ENCODE peak calls at places on chromosomes 5 and 9, in nine cellular contexts. A is psoas muscle, T is ovary, U is neuronal stem cell, G is upper lobe of right lung, X is NT2/D1, S is body of pancreas, Z is mesendoderm, V is neural progenitor cell. J is an unnamed sample. For H3K27me3, the result is how much of the 10 kb centered on the place peaks cover.

GRCh38 chr5:42756630-42757601 is at the start of gene CCDC152:
- DNase-seq in T (peak), X (no peak), G (no peak), U (peak), V (peak), Z (peak), A (peak), S (peak), J (peak)

GRCh38 chr5:85651744-85652143 is 966.0 kb upstream of the COX7C start:
- DNase-seq in V (no peak), U (no peak), T (no peak), Z (no peak), X (no peak), S (no peak), A (no peak), G (no peak), J (no peak)

GRCh38 chr5:168946363-168946762 is 354.6 kb downstream of the SLIT3 start:
- DNase-seq in T (no peak), U (peak), S (no peak), A (no peak), Z (peak), V (peak), G (no peak), X (no peak), J (no peak)

GRCh38 chr5:131513780-131514179 is 121.2 kb downstream of the RAPGEF6 start:
- DNase-seq in S (no peak), V (no peak), T (no peak), X (no peak), A (no peak), Z (no peak), U (no peak), G (no peak), J (no peak)

GRCh38 chr9:2723666-2724065 is 6.4 kb downstream of the KCNV2 start:
- DNase-seq in A (no peak), V (no peak), T (no peak), U (no peak), S (no peak), X (no peak), G (no peak), Z (no peak), J (no peak)

GRCh38 chr9:136568288-136569081 is 22.6 kb upstream of the NOTCH1 start:
- DNase-seq in X (no peak), T (no peak), U (no peak), V (no peak), A (no peak), S (no peak), G (no peak), Z (peak), J (no peak)

GRCh38 chr9:91037511-91038482 is 236.2 kb downstream of the SYK start:
- DNase-seq in Z (peak), U (no peak), T (peak), A (peak), S (peak), X (no peak), G (no peak), V (no peak), J (peak)

GRCh38 chr5:136516617-136517016 is 151.3 kb upstream of the TRPC7 start:
- DNase-seq in V (no peak), S (no peak), A (no peak), Z (peak), G (no peak), X (no peak), U (no peak), T (no peak), J (peak)

GRCh38 chr5:2375796-2376195 is 375.7 kb downstream of the IRX2 start:
- DNase-seq in T (no peak), Z (no peak), V (no peak), X (no peak), G (no peak), U (no peak), S (no peak), A (no peak), J (no peak)

GRCh38 chr9:108374606-108375005 is 481.2 kb downstream of the ACTL7B start:
- DNase-seq in U (no peak), X (no peak), V (no peak), G (no peak), Z (peak), T (no peak), S (no peak), A (no peak), J (peak)

GRCh38 chr5:135053278-135053677 is 19.2 kb upstream of the PITX1 start:
- DNase-seq in Z (no peak), U (no peak), A (peak), S (no peak), T (no peak), V (no peak), X (no peak), G (no peak), J (no peak)

GRCh38 chr9:70587143-70587710 is 172.8 kb upstream of the KLF9 start:
- DNase-seq in X (no peak), V (no peak), Z (no peak), S (no peak), T (no peak), A (no peak), U (no peak), G (no peak), J (peak)

GRCh38 chr9:128552744-128553221 is 396 bp downstream of the SPTAN1 start:
- DNase-seq in S (peak), G (peak), T (peak), A (peak), Z (peak), X (peak), U (peak), V (peak), J (no peak)

DNA sequence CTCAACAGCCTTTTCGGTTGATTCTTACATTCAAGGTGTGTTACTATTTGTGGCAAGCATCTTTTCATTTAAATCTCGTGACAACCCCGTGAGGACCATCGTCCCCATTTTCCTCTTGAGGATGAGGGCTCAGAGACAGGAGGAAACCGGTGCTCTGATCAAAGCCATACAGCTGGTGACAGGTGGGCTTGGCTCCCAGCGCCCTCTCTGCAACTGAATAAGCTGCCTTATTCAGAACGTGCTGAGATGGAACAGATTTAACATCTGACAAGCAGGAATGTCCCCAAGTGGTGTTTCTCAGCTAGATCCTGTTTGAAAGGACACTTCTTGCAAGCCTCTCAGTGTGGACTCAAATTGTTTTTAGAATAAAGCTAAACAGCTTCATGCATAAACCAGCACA is 22.2 kb upstream of the MAPK9 start:
- DNase-seq in U (no peak), S (no peak), A (no peak), X (no peak), G (no peak), Z (no peak), T (no peak), V (no peak), J (peak)
- H3K4me3 ChIP-seq in U (no peak), S (no peak), A (peak), X (no peak), G (peak), Z (no peak), T (no peak), V (no peak), J (peak)

GRCh38 chr9:68704498-68704803 is 589 bp upstream of the PIP5K1B start:
- DNase-seq in X (no peak), A (no peak), T (no peak), U (no peak), G (no peak), V (no peak), Z (no peak), S (no peak), J (no peak)
- H3K27me3 ChIP-seq in X (under half), A (under half), T (under half), U (under half), G (under half), V (half or more), Z (under half), S (under half), J (under half)

GRCh38 chr9:6787793-6788174 is 30.0 kb downstream of the KDM4C start:
- DNase-seq in X (no peak), V (no peak), G (no peak), T (no peak), A (no peak), S (no peak), U (no peak), Z (no peak), J (no peak)

GRCh38 chr9:6793203-6793602 is 35.4 kb downstream of the KDM4C start:
- DNase-seq in U (no peak), V (no peak), S (no peak), X (no peak), Z (no peak), A (no peak), G (no peak), T (no peak), J (no peak)

GRCh38 chr9:6783753-6784152 is 26.0 kb downstream of the KDM4C start:
- DNase-seq in S (no peak), G (no peak), Z (no peak), V (no peak), X (no peak), U (no peak), T (no peak), A (no peak), J (no peak)

GRCh38 chr9:6785682-6786081 is 27.9 kb downstream of the KDM4C start:
- DNase-seq in A (no peak), S (no peak), V (no peak), T (no peak), Z (no peak), X (no peak), U (no peak), G (no peak), J (no peak)

GRCh38 chr9:6788175-6789016 is 30.6 kb downstream of the KDM4C start:
- DNase-seq in S (no peak), Z (peak), T (no peak), V (peak), A (no peak), G (no peak), U (no peak), X (no peak), J (peak)
- H3K4me3 ChIP-seq in S (no peak), Z (no peak), T (no peak), V (no peak), A (no peak), G (no peak), U (no peak), X (no peak), J (no peak)

GRCh38 chr5:159227452-159227851 is 18.1 kb upstream of the RNF145 start:
- DNase-seq in Z (no peak), X (no peak), G (no peak), S (no peak), V (no peak), U (no peak), A (no peak), T (no peak), J (peak)

GRCh38 chr5:159226451-159226850 is 17.1 kb upstream of the RNF145 start:
- DNase-seq in A (no peak), U (no peak), Z (no peak), V (no peak), S (no peak), G (no peak), X (no peak), T (no peak), J (no peak)

GRCh38 chr5:159230657-159231056 is 21.3 kb upstream of the RNF145 start:
- DNase-seq in T (no peak), Z (peak), G (no peak), A (no peak), U (no peak), V (no peak), X (no peak), S (no peak), J (peak)

GRCh38 chr5:159231167-159231566 is 21.8 kb upstream of the RNF145 start:
- DNase-seq in Z (no peak), S (no peak), U (no peak), V (no peak), G (no peak), X (no peak), T (no peak), A (no peak), J (peak)
- H3K27me3 ChIP-seq in Z (under half), S (under half), U (under half), V (under half), G (under half), X (under half), T (under half), A (under half), J (under half)

J was measured in bronchial epithelial cell.